ENCODE peak calls at places on chromosomes 5 and 9, in four cellular contexts. X, L, S and D are unnamed samples.

GRCh38 chr5:111463304-111463703 is 49.0 kb downstream of the STARD4 start:
- DNase-seq in X (no peak), L (no peak), S (no peak), D (no peak)

GRCh38 chr5:150654181-150654580 is 6.9 kb upstream of the MYOZ3 start:
- DNase-seq in X (no peak), L (no peak), S (no peak), D (no peak)

GRCh38 chr9:124968238-124968637 is 27.4 kb upstream of the GOLGA1 start:
- DNase-seq in X (no peak), L (no peak), S (no peak), D (no peak)

GRCh38 chr9:127838375-127839078 is 15.9 kb downstream of the ENG start:
- DNase-seq in X (no peak), L (no peak), S (no peak), D (no peak)

GRCh38 chr5:82676663-82677062 is 398.5 kb upstream of the RPS23 start:
- DNase-seq in X (no peak), L (no peak), S (no peak), D (no peak)

GRCh38 chr5:158478139-158478538 is 619.2 kb upstream of the CLINT1 start:
- DNase-seq in X (no peak), L (no peak), S (no peak), D (no peak)

GRCh38 chr9:105912868-105913516 is 218.7 kb downstream of the TMEM38B start:
- DNase-seq in X (no peak), L (no peak), S (no peak), D (no peak)

GRCh38 chr5:97545856-97546570 is 363.0 kb upstream of the RIOK2 start:
- DNase-seq in X (no peak), L (no peak), S (no peak), D (no peak)

GRCh38 chr5:139678751-139679750 is 30.9 kb downstream of the CXXC5 start:
- DNase-seq in X (no peak), L (no peak), S (no peak), D (no peak)

GRCh38 chr9:4661165-4662095 is 664 bp upstream of the PLPP6 start:
- DNase-seq in X (no peak), L (peak; percentile 66), S (no peak), D (no peak)

GRCh38 chr9:14517154-14517906 is 175.9 kb downstream of the ZDHHC21 start:
- DNase-seq in X (no peak), L (no peak), S (no peak), D (peak; percentile 54)

GRCh38 chr9:6133346-6134063 is 82.1 kb upstream of the IL33 start:
- DNase-seq in X (no peak), L (peak; percentile 78), S (no peak), D (no peak)

DNA sequence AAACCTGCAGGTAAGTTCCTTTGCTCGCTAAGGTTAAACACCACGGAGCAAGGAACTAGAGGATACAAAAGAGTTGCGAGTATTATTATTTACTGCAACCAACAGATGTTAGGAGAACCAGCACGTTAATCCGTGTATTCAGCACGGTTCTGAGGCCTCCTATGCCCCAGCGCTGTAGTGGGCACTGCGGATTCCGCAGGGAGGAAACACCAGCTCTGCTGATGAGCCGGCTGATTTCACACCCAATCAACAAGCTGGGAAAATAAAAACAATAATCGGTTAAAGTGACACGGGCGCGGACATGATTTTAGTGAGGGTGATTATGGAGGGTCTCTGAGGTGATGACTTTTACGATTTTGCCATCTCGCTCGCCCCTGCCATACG is 689 bp upstream of the PRELID2 start:
- DNase-seq in X (peak; percentile 13), L (no peak), S (no peak), D (no peak)
- H3K4me3 ChIP-seq in X (peak overlapping the region; percentile 52), L (peak overlapping the region; percentile 86), S (no peak overlapping the region), D (peak overlapping the region; percentile 67)

GRCh38 chr9:115202960-115203751 is 85.2 kb upstream of the TNC start:
- DNase-seq in X (no peak), L (no peak), S (no peak), D (no peak)
- H3K4me1 ChIP-seq in X (no peaks in the 10 kb centered on the region), L (peaks cover 19% of the 10 kb centered on the region), S (no peaks in the 10 kb centered on the region), D (no peaks in the 10 kb centered on the region)

DNA sequence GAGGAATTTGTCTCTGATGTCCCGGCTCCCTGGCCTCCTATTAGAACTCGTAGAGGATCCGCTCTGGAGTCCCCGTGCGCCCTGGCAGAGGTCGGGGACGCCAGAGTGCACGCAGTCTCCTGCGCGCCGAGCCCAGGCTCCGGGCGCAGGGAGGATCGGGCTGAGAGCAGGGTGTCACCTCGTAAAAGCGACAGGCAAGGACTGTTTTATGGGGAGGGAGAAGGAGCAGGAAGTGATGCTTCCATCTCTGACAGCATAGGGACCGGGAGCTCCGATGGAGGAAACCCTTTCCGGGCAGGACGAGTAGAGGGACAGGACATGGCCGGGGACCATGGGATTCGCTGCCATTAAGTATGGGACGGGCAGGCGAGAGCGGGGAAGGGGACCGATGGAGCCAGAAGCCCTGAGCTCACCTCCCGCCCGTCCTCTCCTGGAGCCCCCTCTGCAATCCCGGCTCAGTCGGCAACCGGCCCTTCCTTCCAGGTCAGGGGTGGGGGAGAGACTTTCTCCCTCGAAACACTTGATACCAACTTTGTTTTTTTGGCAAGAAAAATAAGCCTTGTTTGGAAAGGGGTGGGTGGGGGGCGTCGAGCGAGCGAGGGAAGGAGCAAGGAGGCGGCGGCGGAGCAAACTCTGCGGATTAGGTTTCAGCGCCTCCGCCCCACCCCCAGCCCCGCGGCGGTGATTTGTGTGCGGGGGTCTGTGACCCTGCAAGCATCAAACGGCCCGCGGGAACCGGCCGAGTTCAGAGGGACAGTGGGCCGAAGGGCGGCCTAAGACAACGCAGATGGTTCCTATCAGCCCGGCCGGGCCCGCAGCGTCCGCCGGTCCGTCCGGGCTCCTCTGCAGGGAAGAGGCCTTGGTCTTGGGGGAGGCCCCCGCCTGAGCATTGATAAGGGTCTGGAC is 12.6 kb downstream of the LMX1B start:
- DNase-seq in X (peak; percentile 76), L (no peak), S (no peak), D (no peak)
- H3K4me3 ChIP-seq in X (peak overlapping the region; percentile 19), L (peak overlapping the region; percentile 41), S (peak overlapping the region; percentile 43), D (no peak overlapping the region)

GRCh38 chr9:136079916-136080246 is 15.2 kb downstream of the NACC2 start:
- DNase-seq in X (no peak), L (no peak), S (no peak), D (peak; percentile 21)

GRCh38 chr9:136080716-136081112 is 14.4 kb downstream of the NACC2 start:
- DNase-seq in X (peak; percentile 1), L (no peak), S (no peak), D (peak; percentile 10)

GRCh38 chr9:136082496-136083361 is 12.4 kb downstream of the NACC2 start:
- DNase-seq in X (peak; percentile 1), L (no peak), S (no peak), D (no peak)

GRCh38 chr9:136081826-136082495 is 13.1 kb downstream of the NACC2 start:
- DNase-seq in X (peak; percentile 1), L (no peak), S (no peak), D (no peak)

GRCh38 chr9:136081113-136081825 is 13.8 kb downstream of the NACC2 start:
- DNase-seq in X (peak; percentile 1), L (no peak), S (no peak), D (peak; percentile 22)
- H3K4me1 ChIP-seq in X (peaks cover 3% of the 10 kb centered on the region), L (no peaks in the 10 kb centered on the region), S (peaks cover 4% of the 10 kb centered on the region), D (peaks cover 8% of the 10 kb centered on the region)

GRCh38 chr5:7261900-7262299 is 134.0 kb upstream of the ADCY2 start:
- DNase-seq in X (no peak), L (no peak), S (no peak), D (no peak)
- H3K4me3 ChIP-seq in X (no peak overlapping the region), L (no peak overlapping the region), S (no peak overlapping the region), D (no peak overlapping the region)

GRCh38 chr5:172777381-172778222 is 6.6 kb upstream of the DUSP1 start:
- DNase-seq in X (no peak), L (peak; percentile 92), S (peak; percentile 67), D (no peak)

GRCh38 chr5:172779968-172780350 is 9.0 kb upstream of the DUSP1 start:
- DNase-seq in X (no peak), L (no peak), S (no peak), D (no peak)

GRCh38 chr5:172775326-172776234 is 4.6 kb upstream of the DUSP1 start:
- DNase-seq in X (no peak), L (no peak), S (no peak), D (no peak)

GRCh38 chr5:172776235-172776594 is 5.2 kb upstream of the DUSP1 start:
- DNase-seq in X (no peak), L (no peak), S (no peak), D (no peak)

GRCh38 chr5:172778223-172778814 is 7.3 kb upstream of the DUSP1 start:
- DNase-seq in X (no peak), L (no peak), S (no peak), D (no peak)
- H3K4me1 ChIP-seq in X (no peaks in the 10 kb centered on the region), L (peaks cover 12% of the 10 kb centered on the region), S (peaks cover 22% of the 10 kb centered on the region), D (no peaks in the 10 kb centered on the region)

DNA sequence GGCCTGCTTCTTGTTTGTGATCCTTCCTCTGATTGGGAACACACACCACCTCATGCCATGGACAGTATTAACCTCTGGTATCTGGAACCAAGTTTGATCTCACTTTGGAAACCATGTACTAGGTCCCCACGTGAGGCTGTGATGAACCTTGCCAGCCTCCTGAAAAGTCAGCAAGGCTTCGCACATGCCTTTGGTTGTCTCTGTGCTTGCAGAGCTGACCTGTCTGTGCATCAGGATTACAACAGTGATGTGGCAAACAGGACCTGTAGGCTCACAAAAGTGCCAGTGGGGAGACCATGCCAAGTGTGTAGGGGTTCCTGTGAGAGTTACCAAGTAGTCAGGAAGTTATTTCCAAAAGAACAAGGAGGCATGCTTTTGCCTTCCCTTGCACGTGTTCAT is 1.4 kb downstream of the ACO1 start:
- DNase-seq in X (no peak), L (no peak), S (no peak), D (no peak)
- H3K4me3 ChIP-seq in X (no peak overlapping the region), L (no peak overlapping the region), S (no peak overlapping the region), D (no peak overlapping the region)